ENCODE peak calls at places on chromosomes 4 and X, in four cellular contexts. W is H4; L is non-pigmented ciliary epithelial cell; D is CD4-positive, alpha-beta T cell. U is an unnamed sample.

GRCh38 chr4:17562157-17562556 is 14.8 kb upstream of the LAP3 start:
- DNase-seq in W (no peak), L (no peak), D (no peak), U (peak)

GRCh38 chr4:138209094-138209493 is 33.1 kb downstream of the SLC7A11 start:
- DNase-seq in W (no peak), L (no peak), D (no peak), U (no peak)

GRCh38 chrX:119186194-119186593 is 49.9 kb upstream of the PGRMC1 start:
- DNase-seq in W (no peak), L (no peak), D (no peak), U (no peak)

GRCh38 chr4:10003666-10004065 is 17.6 kb downstream of the SLC2A9 start:
- DNase-seq in W (no peak), L (no peak), D (no peak), U (no peak)

GRCh38 chr4:116020141-116020722 is 906.8 kb upstream of the NDST4 start:
- DNase-seq in W (no peak), L (no peak), D (no peak), U (no peak)

GRCh38 chr4:82201805-82202636 is 171.8 kb downstream of the HNRNPD start:
- DNase-seq in W (peak), L (peak), D (peak), U (peak)

GRCh38 chr4:163148466-163149336 is 18.0 kb downstream of the NAF1 start:
- DNase-seq in W (no peak), L (no peak), D (no peak), U (no peak)

GRCh38 chr4:121950680-121951569 is 935 bp downstream of the TRPC3 start:
- DNase-seq in W (peak), L (no peak), D (no peak), U (no peak)

GRCh38 chr4:77305766-77306165 is 148.8 kb downstream of the CCNG2 start:
- DNase-seq in W (no peak), L (no peak), D (no peak), U (no peak)

GRCh38 chrX:123830309-123830708 is 29.5 kb upstream of the XIAP start:
- DNase-seq in W (peak), L (no peak), D (no peak), U (no peak)

GRCh38 chr4:143099693-143100092 is 85.0 kb upstream of the USP38 start:
- DNase-seq in W (no peak), L (no peak), D (no peak), U (no peak)

GRCh38 chr4:48785302-48785701 is 5.2 kb upstream of the FRYL start:
- DNase-seq in W (no peak), L (no peak), D (no peak), U (no peak)

GRCh38 chr4:23991444-23991843 is 101.6 kb upstream of the PPARGC1A start:
- DNase-seq in W (no peak), L (no peak), D (no peak), U (no peak)

GRCh38 chrX:150200820-150201287 is 162.3 kb upstream of the MAMLD1 start:
- DNase-seq in W (peak), L (peak), D (no peak), U (peak)

GRCh38 chr4:27861381-27861787 is 1000.7 kb downstream of the STIM2 start:
- DNase-seq in W (peak), L (peak), D (no peak), U (peak)

GRCh38 chr4:184163813-184164212 is 53.9 kb downstream of the ENPP6 start:
- DNase-seq in W (peak), L (no peak), D (no peak), U (peak)

GRCh38 chr4:182216005-182216404 is 27.2 kb upstream of the TENM3 start:
- DNase-seq in W (no peak), L (no peak), D (no peak), U (no peak)

GRCh38 chr4:75630932-75631320 is 598 bp upstream of the CDKL2 start:
- DNase-seq in W (no peak), L (no peak), D (no peak), U (no peak)

GRCh38 chrX:131745942-131746489 is 202.1 kb downstream of the OR13H1 start:
- DNase-seq in W (no peak), L (no peak), D (no peak), U (no peak)

GRCh38 chr4:25750874-25751273 is 95.2 kb downstream of the SLC34A2 start:
- DNase-seq in W (no peak), L (no peak), D (no peak), U (peak)

GRCh38 chrX:52346462-52347165 is 22.2 kb upstream of the XAGE2 start:
- DNase-seq in W (peak), L (no peak), D (no peak), U (no peak)

GRCh38 chr4:76197971-76198410 is 15.6 kb downstream of the SCARB2 start:
- DNase-seq in W (no peak), L (no peak), D (no peak), U (peak)

GRCh38 chrX:153732406-153732805 is 7.8 kb downstream of the ABCD1 start:
- DNase-seq in W (no peak), L (no peak), D (no peak), U (peak)

GRCh38 chr4:83231620-83232056 is 53.0 kb downstream of the COQ2 start:
- DNase-seq in W (peak), L (no peak), D (no peak), U (no peak)

GRCh38 chr4:61533140-61533539 is 333.0 kb downstream of the ADGRL3 start:
- DNase-seq in W (no peak), L (peak), D (no peak), U (no peak)

GRCh38 chr4:145487626-145488025 is 6.0 kb downstream of the SMAD1 start:
- DNase-seq in W (no peak), L (no peak), D (peak), U (no peak)

GRCh38 chrX:115410731-115411435 is 121.4 kb downstream of the LUZP4 start:
- DNase-seq in W (no peak), L (no peak), D (no peak), U (no peak)

GRCh38 chr4:188781655-188782054 is 642.4 kb downstream of the TRIML1 start:
- DNase-seq in W (peak), L (no peak), D (no peak), U (peak)

U was measured in SK-MEL-5.